ENCODE peak calls at places on chromosomes 16 and 17, in ten cellular contexts. One of them, this sample, is unnamed.

GRCh38 chr17:31248986-31249385 is 48.1 kb downstream of the OMG start:
- DNase-seq in cardiac muscle cell: peak; percentile 55
- DNase-seq in fibroblast of lung: peak; percentile 58
- DNase-seq in A549: no peak
- DNase-seq in lower lobe of right lung: no peak
- DNase-seq in gastrocnemius medialis: no peak
- DNase-seq in keratinocyte: peak; percentile 21
- DNase-seq in mucosa of descending colon: no peak
- DNase-seq in NT2/D1: no peak
- DNase-seq in OCI-LY7: no peak
- DNase-seq in this sample: no peak

GRCh38 chr17:83125515-83126274 is 46.3 kb downstream of the METRNL start:
- DNase-seq in cardiac muscle cell: no peak
- DNase-seq in fibroblast of lung: no peak
- DNase-seq in A549: no peak
- DNase-seq in lower lobe of right lung: peak; percentile 73
- DNase-seq in gastrocnemius medialis: peak; percentile 65
- DNase-seq in keratinocyte: no peak
- DNase-seq in mucosa of descending colon: peak; percentile 60
- DNase-seq in NT2/D1: no peak
- DNase-seq in OCI-LY7: peak; percentile 59
- DNase-seq in this sample: no peak

GRCh38 chr17:46771601-46772012 is 46.9 kb downstream of the WNT3 start:
- DNase-seq in cardiac muscle cell: peak; percentile 46
- DNase-seq in fibroblast of lung: no peak
- DNase-seq in A549: no peak
- DNase-seq in lower lobe of right lung: peak; percentile 59
- DNase-seq in gastrocnemius medialis: no peak
- DNase-seq in keratinocyte: no peak
- DNase-seq in mucosa of descending colon: peak; percentile 27
- DNase-seq in NT2/D1: no peak
- DNase-seq in OCI-LY7: peak; percentile 45
- DNase-seq in this sample: peak; percentile 72

GRCh38 chr16:51919736-51920135 is 627.2 kb downstream of the TOX3 start:
- DNase-seq in cardiac muscle cell: no peak
- DNase-seq in fibroblast of lung: no peak
- DNase-seq in A549: no peak
- DNase-seq in lower lobe of right lung: no peak
- DNase-seq in gastrocnemius medialis: no peak
- DNase-seq in keratinocyte: no peak
- DNase-seq in mucosa of descending colon: no peak
- DNase-seq in NT2/D1: no peak
- DNase-seq in OCI-LY7: no peak
- DNase-seq in this sample: no peak

GRCh38 chr17:9020096-9020823 is 1.1 kb upstream of the NTN1 start:
- DNase-seq in cardiac muscle cell: no peak
- DNase-seq in fibroblast of lung: no peak
- DNase-seq in A549: no peak
- DNase-seq in lower lobe of right lung: no peak
- DNase-seq in gastrocnemius medialis: no peak
- DNase-seq in keratinocyte: no peak
- DNase-seq in mucosa of descending colon: no peak
- DNase-seq in NT2/D1: no peak
- DNase-seq in OCI-LY7: no peak
- DNase-seq in this sample: no peak

GRCh38 chr17:74203439-74204240 is at the start of gene RPL38:
- DNase-seq in cardiac muscle cell: peak; percentile 98
- DNase-seq in fibroblast of lung: peak; percentile 98
- DNase-seq in A549: peak; percentile 95
- DNase-seq in lower lobe of right lung: peak; percentile 95
- DNase-seq in gastrocnemius medialis: peak; percentile 95
- DNase-seq in keratinocyte: peak; percentile 93
- DNase-seq in mucosa of descending colon: peak; percentile 99
- DNase-seq in NT2/D1: peak; percentile 96
- DNase-seq in OCI-LY7: peak; percentile 99
- DNase-seq in this sample: peak; percentile 96

GRCh38 chr16:71846443-71846842 is 667 bp downstream of the ATXN1L start:
- DNase-seq in cardiac muscle cell: peak; percentile 27
- DNase-seq in fibroblast of lung: peak; percentile 20
- DNase-seq in A549: no peak
- DNase-seq in lower lobe of right lung: no peak
- DNase-seq in gastrocnemius medialis: no peak
- DNase-seq in keratinocyte: no peak
- DNase-seq in mucosa of descending colon: peak; percentile 17
- DNase-seq in NT2/D1: peak; percentile 23
- DNase-seq in OCI-LY7: peak; percentile 30
- DNase-seq in this sample: no peak

GRCh38 chr16:67677712-67678111 is 11.1 kb downstream of the C16orf86 start:
- DNase-seq in cardiac muscle cell: no peak
- DNase-seq in fibroblast of lung: no peak
- DNase-seq in A549: no peak
- DNase-seq in lower lobe of right lung: no peak
- DNase-seq in gastrocnemius medialis: no peak
- DNase-seq in keratinocyte: no peak
- DNase-seq in mucosa of descending colon: no peak
- DNase-seq in NT2/D1: peak; percentile 83
- DNase-seq in OCI-LY7: no peak
- DNase-seq in this sample: peak; percentile 64

GRCh38 chr17:72696156-72696555 is 396.3 kb downstream of the SLC39A11 start:
- DNase-seq in cardiac muscle cell: no peak
- DNase-seq in fibroblast of lung: no peak
- DNase-seq in A549: no peak
- DNase-seq in lower lobe of right lung: no peak
- DNase-seq in gastrocnemius medialis: no peak
- DNase-seq in keratinocyte: no peak
- DNase-seq in mucosa of descending colon: no peak
- DNase-seq in NT2/D1: no peak
- DNase-seq in OCI-LY7: no peak
- DNase-seq in this sample: no peak

GRCh38 chr16:87219287-87219909 is 97.8 kb downstream of the C16orf95 start:
- DNase-seq in cardiac muscle cell: no peak
- DNase-seq in fibroblast of lung: no peak
- DNase-seq in A549: no peak
- DNase-seq in lower lobe of right lung: no peak
- DNase-seq in gastrocnemius medialis: no peak
- DNase-seq in keratinocyte: no peak
- DNase-seq in mucosa of descending colon: no peak
- DNase-seq in NT2/D1: no peak
- DNase-seq in OCI-LY7: no peak
- DNase-seq in this sample: no peak

GRCh38 chr16:86199871-86200700 is 301.1 kb downstream of the IRF8 start:
- DNase-seq in cardiac muscle cell: no peak
- DNase-seq in fibroblast of lung: peak; percentile 80
- DNase-seq in A549: no peak
- DNase-seq in lower lobe of right lung: no peak
- DNase-seq in gastrocnemius medialis: no peak
- DNase-seq in keratinocyte: no peak
- DNase-seq in mucosa of descending colon: peak; percentile 47
- DNase-seq in NT2/D1: no peak
- DNase-seq in OCI-LY7: no peak
- DNase-seq in this sample: no peak

GRCh38 chr16:81261049-81261648 is 22.7 kb downstream of the BCO1 start:
- DNase-seq in cardiac muscle cell: peak; percentile 25
- DNase-seq in fibroblast of lung: no peak
- DNase-seq in A549: peak; percentile 52
- DNase-seq in lower lobe of right lung: no peak
- DNase-seq in gastrocnemius medialis: no peak
- DNase-seq in keratinocyte: no peak
- DNase-seq in mucosa of descending colon: peak; percentile 68
- DNase-seq in NT2/D1: no peak
- DNase-seq in OCI-LY7: peak; percentile 31
- DNase-seq in this sample: peak; percentile 35

GRCh38 chr17:80758793-80759673 is 214.4 kb downstream of the RPTOR start:
- DNase-seq in cardiac muscle cell: peak; percentile 23
- DNase-seq in fibroblast of lung: peak; percentile 53
- DNase-seq in A549: no peak
- DNase-seq in lower lobe of right lung: no peak
- DNase-seq in gastrocnemius medialis: no peak
- DNase-seq in keratinocyte: no peak
- DNase-seq in mucosa of descending colon: no peak
- DNase-seq in NT2/D1: no peak
- DNase-seq in OCI-LY7: no peak
- DNase-seq in this sample: no peak

GRCh38 chr17:80763293-80763867 is 218.7 kb downstream of the RPTOR start:
- DNase-seq in cardiac muscle cell: no peak
- DNase-seq in fibroblast of lung: no peak
- DNase-seq in A549: no peak
- DNase-seq in lower lobe of right lung: no peak
- DNase-seq in gastrocnemius medialis: no peak
- DNase-seq in keratinocyte: no peak
- DNase-seq in mucosa of descending colon: no peak
- DNase-seq in NT2/D1: no peak
- DNase-seq in OCI-LY7: no peak
- DNase-seq in this sample: no peak

GRCh38 chr17:80761421-80761871 is 216.8 kb downstream of the RPTOR start:
- DNase-seq in cardiac muscle cell: peak; percentile 61
- DNase-seq in fibroblast of lung: peak; percentile 68
- DNase-seq in A549: peak; percentile 55
- DNase-seq in lower lobe of right lung: no peak
- DNase-seq in gastrocnemius medialis: no peak
- DNase-seq in keratinocyte: peak; percentile 69
- DNase-seq in mucosa of descending colon: no peak
- DNase-seq in NT2/D1: no peak
- DNase-seq in OCI-LY7: no peak
- DNase-seq in this sample: no peak

GRCh38 chr17:80760501-80760900 is 215.9 kb downstream of the RPTOR start:
- DNase-seq in cardiac muscle cell: no peak
- DNase-seq in fibroblast of lung: no peak
- DNase-seq in A549: no peak
- DNase-seq in lower lobe of right lung: peak; percentile 69
- DNase-seq in gastrocnemius medialis: no peak
- DNase-seq in keratinocyte: peak; percentile 11
- DNase-seq in mucosa of descending colon: peak; percentile 89
- DNase-seq in NT2/D1: no peak
- DNase-seq in OCI-LY7: peak; percentile 88
- DNase-seq in this sample: no peak

DNA sequence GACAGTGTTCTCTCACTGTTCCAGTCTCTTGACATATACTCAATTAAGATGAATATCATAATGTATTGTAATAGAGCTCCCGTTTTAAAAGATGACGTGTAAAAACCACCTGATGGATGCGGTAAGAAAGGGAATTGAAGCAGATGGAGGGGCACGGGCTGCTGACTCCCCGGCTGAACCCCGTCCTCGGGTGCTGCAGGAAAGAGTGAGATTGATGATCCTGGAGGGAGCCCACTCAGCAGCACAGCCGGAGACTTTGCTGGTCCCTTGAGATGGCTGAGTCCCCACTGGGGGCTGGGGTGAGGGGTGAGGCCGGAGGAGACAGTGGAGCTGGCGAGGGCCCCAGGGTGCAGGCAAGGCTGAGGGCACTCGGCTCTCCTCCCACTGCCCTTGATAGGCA is 217.4 kb downstream of the RPTOR start:
- DNase-seq in cardiac muscle cell: no peak
- DNase-seq in fibroblast of lung: no peak
- DNase-seq in A549: no peak
- DNase-seq in lower lobe of right lung: no peak
- DNase-seq in gastrocnemius medialis: no peak
- DNase-seq in keratinocyte: no peak
- DNase-seq in mucosa of descending colon: no peak
- DNase-seq in NT2/D1: no peak
- DNase-seq in OCI-LY7: no peak
- DNase-seq in this sample: no peak
- H3K4me1 ChIP-seq in cardiac muscle cell: no peaks in the 10 kb centered on the region
- H3K4me1 ChIP-seq in fibroblast of lung: peaks cover 17% of the 10 kb centered on the region
- H3K4me1 ChIP-seq in A549: peaks cover 26% of the 10 kb centered on the region
- H3K4me1 ChIP-seq in lower lobe of right lung: peaks cover 26% of the 10 kb centered on the region
- H3K4me1 ChIP-seq in gastrocnemius medialis: no peaks in the 10 kb centered on the region
- H3K4me1 ChIP-seq in keratinocyte: peaks cover 36% of the 10 kb centered on the region
- H3K4me1 ChIP-seq in mucosa of descending colon: peaks cover 12% of the 10 kb centered on the region
- H3K4me1 ChIP-seq in NT2/D1: no peaks in the 10 kb centered on the region
- H3K4me1 ChIP-seq in OCI-LY7: peaks cover 80% of the 10 kb centered on the region
- H3K4me1 ChIP-seq in this sample: no peaks in the 10 kb centered on the region

DNA sequence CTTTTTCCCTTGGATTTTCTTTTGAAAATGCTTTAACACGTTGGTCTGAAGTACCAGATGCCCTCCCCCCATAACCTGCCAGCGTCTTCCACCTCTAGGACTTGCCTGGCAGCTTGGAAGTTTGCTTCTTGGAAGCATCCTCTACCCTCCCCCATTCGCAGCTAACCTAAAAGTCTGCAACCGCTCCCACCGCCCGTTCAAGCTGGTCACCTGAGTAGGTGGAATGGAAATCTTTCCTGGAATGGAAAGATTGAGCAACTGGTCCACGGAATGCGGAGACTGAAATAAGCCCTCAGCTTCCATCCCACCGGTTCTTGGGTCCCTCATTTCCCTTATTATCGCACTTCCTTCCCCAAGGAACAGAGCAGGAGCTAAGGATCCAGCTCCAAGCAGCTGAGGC is 31.4 kb downstream of the HS3ST3B1 start:
- DNase-seq in cardiac muscle cell: no peak
- DNase-seq in fibroblast of lung: no peak
- DNase-seq in A549: no peak
- DNase-seq in lower lobe of right lung: no peak
- DNase-seq in gastrocnemius medialis: no peak
- DNase-seq in keratinocyte: no peak
- DNase-seq in mucosa of descending colon: no peak
- DNase-seq in NT2/D1: no peak
- DNase-seq in OCI-LY7: no peak
- DNase-seq in this sample: no peak
- H3K4me1 ChIP-seq in cardiac muscle cell: peaks cover 13% of the 10 kb centered on the region
- H3K4me1 ChIP-seq in fibroblast of lung: no peaks in the 10 kb centered on the region
- H3K4me1 ChIP-seq in A549: no peaks in the 10 kb centered on the region
- H3K4me1 ChIP-seq in lower lobe of right lung: no peaks in the 10 kb centered on the region
- H3K4me1 ChIP-seq in gastrocnemius medialis: no peaks in the 10 kb centered on the region
- H3K4me1 ChIP-seq in keratinocyte: no peaks in the 10 kb centered on the region
- H3K4me1 ChIP-seq in mucosa of descending colon: no peaks in the 10 kb centered on the region
- H3K4me1 ChIP-seq in NT2/D1: no peaks in the 10 kb centered on the region
- H3K4me1 ChIP-seq in OCI-LY7: peaks cover 7% of the 10 kb centered on the region
- H3K4me1 ChIP-seq in this sample: no peaks in the 10 kb centered on the region

DNA sequence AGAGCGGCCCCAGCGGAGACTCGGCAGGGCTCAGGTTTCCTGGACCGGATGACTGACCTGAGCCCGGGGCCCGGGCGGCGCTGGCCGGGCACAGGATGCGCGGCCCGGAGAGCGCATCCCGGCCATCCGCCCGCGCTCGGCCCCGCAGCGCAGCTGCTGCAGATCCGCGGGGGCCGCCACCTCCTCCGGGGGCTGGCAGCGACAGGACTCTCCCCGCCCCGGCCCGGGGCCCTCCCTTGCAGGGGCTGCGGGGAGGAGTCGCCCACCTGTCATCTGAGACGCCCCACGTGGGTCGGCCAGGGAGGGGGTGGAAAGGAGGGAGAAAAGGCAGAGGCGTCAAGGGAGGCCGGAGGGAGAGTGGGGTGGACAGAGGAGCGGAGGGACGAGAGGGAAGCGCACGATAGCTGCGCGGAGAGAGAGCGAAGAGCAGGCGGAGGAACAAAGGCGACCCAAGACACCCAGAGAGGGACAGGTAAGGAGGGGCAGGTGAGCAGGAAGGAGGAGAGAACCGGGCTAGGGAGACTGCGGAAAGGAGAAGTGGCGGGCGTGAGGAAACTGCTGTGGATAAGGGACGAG is 471 bp upstream of the PRKAR1A start:
- DNase-seq in cardiac muscle cell: peak; percentile 84
- DNase-seq in fibroblast of lung: peak; percentile 76
- DNase-seq in A549: peak; percentile 72
- DNase-seq in lower lobe of right lung: peak; percentile 83
- DNase-seq in gastrocnemius medialis: peak; percentile 83
- DNase-seq in keratinocyte: no peak
- DNase-seq in mucosa of descending colon: peak; percentile 75
- DNase-seq in NT2/D1: peak; percentile 33
- DNase-seq in OCI-LY7: peak; percentile 88
- DNase-seq in this sample: peak; percentile 81
- H3K4me1 ChIP-seq in cardiac muscle cell: peaks cover 31% of the 10 kb centered on the region
- H3K4me1 ChIP-seq in fibroblast of lung: peaks cover 3% of the 10 kb centered on the region
- H3K4me1 ChIP-seq in A549: peaks cover 22% of the 10 kb centered on the region
- H3K4me1 ChIP-seq in lower lobe of right lung: peaks cover 46% of the 10 kb centered on the region
- H3K4me1 ChIP-seq in gastrocnemius medialis: peaks cover 44% of the 10 kb centered on the region
- H3K4me1 ChIP-seq in keratinocyte: peaks cover 27% of the 10 kb centered on the region
- H3K4me1 ChIP-seq in mucosa of descending colon: peaks cover 10% of the 10 kb centered on the region
- H3K4me1 ChIP-seq in NT2/D1: peaks cover 2% of the 10 kb centered on the region
- H3K4me1 ChIP-seq in OCI-LY7: peaks cover 48% of the 10 kb centered on the region
- H3K4me1 ChIP-seq in this sample: peaks cover 15% of the 10 kb centered on the region

GRCh38 chr16:56331915-56332314 is 93.4 kb downstream of the AMFR start:
- DNase-seq in cardiac muscle cell: no peak
- DNase-seq in fibroblast of lung: no peak
- DNase-seq in A549: no peak
- DNase-seq in lower lobe of right lung: no peak
- DNase-seq in gastrocnemius medialis: no peak
- DNase-seq in keratinocyte: no peak
- DNase-seq in mucosa of descending colon: no peak
- DNase-seq in NT2/D1: no peak
- DNase-seq in OCI-LY7: no peak
- DNase-seq in this sample: no peak
- H3K4me1 ChIP-seq in cardiac muscle cell: peaks cover 11% of the 10 kb centered on the region
- H3K4me1 ChIP-seq in fibroblast of lung: peaks cover 2% of the 10 kb centered on the region
- H3K4me1 ChIP-seq in A549: peaks cover 4% of the 10 kb centered on the region
- H3K4me1 ChIP-seq in lower lobe of right lung: no peaks in the 10 kb centered on the region
- H3K4me1 ChIP-seq in gastrocnemius medialis: no peaks in the 10 kb centered on the region
- H3K4me1 ChIP-seq in keratinocyte: peaks cover 48% of the 10 kb centered on the region
- H3K4me1 ChIP-seq in mucosa of descending colon: no peaks in the 10 kb centered on the region
- H3K4me1 ChIP-seq in NT2/D1: peaks cover 13% of the 10 kb centered on the region
- H3K4me1 ChIP-seq in OCI-LY7: peaks cover 8% of the 10 kb centered on the region
- H3K4me1 ChIP-seq in this sample: no peaks in the 10 kb centered on the region

This sample was measured in Caco-2.